ENCODE peak calls at places on chromosomes 5 and 9, in four cellular contexts. One of them, this sample, is unnamed.

GRCh38 chr9:127589955-127590370 is 22.1 kb upstream of the STXBP1 start:
- DNase-seq in WTC11: peak
- DNase-seq in K562: peak
- DNase-seq in HepG2: peak
- DNase-seq in this sample: peak

GRCh38 chr9:37339945-37340344 is 82.6 kb upstream of the GRHPR start:
- DNase-seq in HepG2: no peak
- DNase-seq in K562: no peak
- DNase-seq in WTC11: no peak
- DNase-seq in this sample: no peak

GRCh38 chr9:75612205-75612604 is 278.3 kb upstream of the PCSK5 start:
- DNase-seq in HepG2: no peak
- DNase-seq in WTC11: no peak
- DNase-seq in K562: no peak
- DNase-seq in this sample: no peak

GRCh38 chr9:21160178-21160577 is 6.3 kb downstream of the IFNA21 start:
- DNase-seq in HepG2: no peak
- DNase-seq in K562: no peak
- DNase-seq in WTC11: no peak
- DNase-seq in this sample: no peak

GRCh38 chr5:140293091-140293996 is 9.6 kb downstream of the PFDN1 start:
- DNase-seq in K562: no peak
- DNase-seq in WTC11: no peak
- DNase-seq in HepG2: peak
- DNase-seq in this sample: no peak

GRCh38 chr9:22683393-22684075 is 236.9 kb downstream of the DMRTA1 start:
- DNase-seq in K562: no peak
- DNase-seq in WTC11: no peak
- DNase-seq in HepG2: no peak
- DNase-seq in this sample: no peak

GRCh38 chr9:135758870-135759269 is 56.9 kb downstream of the KCNT1 start:
- DNase-seq in K562: no peak
- DNase-seq in WTC11: no peak
- DNase-seq in HepG2: no peak
- DNase-seq in this sample: no peak

GRCh38 chr9:76433851-76434250 is 25.1 kb upstream of the GCNT1 start:
- DNase-seq in K562: no peak
- DNase-seq in WTC11: no peak
- DNase-seq in HepG2: no peak
- DNase-seq in this sample: no peak

GRCh38 chr5:54761213-54761701 is 224.1 kb downstream of the ESM1 start:
- DNase-seq in HepG2: no peak
- DNase-seq in WTC11: no peak
- DNase-seq in K562: no peak
- DNase-seq in this sample: no peak

GRCh38 chr9:136137321-136138054 is 18.8 kb upstream of the TMEM250 start:
- DNase-seq in K562: no peak
- DNase-seq in HepG2: peak
- DNase-seq in WTC11: no peak
- DNase-seq in this sample: no peak

GRCh38 chr9:87675466-87675865 is 50.5 kb upstream of the CTSL start:
- DNase-seq in K562: no peak
- DNase-seq in HepG2: no peak
- DNase-seq in WTC11: no peak
- DNase-seq in this sample: no peak

GRCh38 chr5:76688836-76689235 is 27.1 kb upstream of the F2R start:
- DNase-seq in HepG2: no peak
- DNase-seq in WTC11: no peak
- DNase-seq in K562: no peak
- DNase-seq in this sample: no peak

GRCh38 chr9:15889555-15889954 is 336.7 kb downstream of the CCDC171 start:
- DNase-seq in K562: no peak
- DNase-seq in HepG2: no peak
- DNase-seq in WTC11: no peak
- DNase-seq in this sample: no peak
- TF ChIP-seq ELF4 in K562: no peak
- TF ChIP-seq ELF4 in HepG2: no peak
- TF ChIP-seq ELF4 in WTC11: no peak
- TF ChIP-seq ELF4 in this sample: no peak

GRCh38 chr5:16916262-16916878 is 19.7 kb downstream of the MYO10 start:
- DNase-seq in HepG2: no peak
- DNase-seq in WTC11: no peak
- DNase-seq in K562: no peak
- DNase-seq in this sample: no peak
- TF ChIP-seq ELF4 in HepG2: no peak
- TF ChIP-seq ELF4 in WTC11: no peak
- TF ChIP-seq ELF4 in K562: no peak
- TF ChIP-seq ELF4 in this sample: no peak

GRCh38 chr9:33166263-33167083 is 663 bp downstream of the B4GALT1 start:
- DNase-seq in HepG2: no peak
- DNase-seq in K562: peak
- DNase-seq in WTC11: no peak
- DNase-seq in this sample: peak
- TF ChIP-seq ELF4 in HepG2: no peak
- TF ChIP-seq ELF4 in K562: no peak
- TF ChIP-seq ELF4 in WTC11: no peak
- TF ChIP-seq ELF4 in this sample: no peak

DNA sequence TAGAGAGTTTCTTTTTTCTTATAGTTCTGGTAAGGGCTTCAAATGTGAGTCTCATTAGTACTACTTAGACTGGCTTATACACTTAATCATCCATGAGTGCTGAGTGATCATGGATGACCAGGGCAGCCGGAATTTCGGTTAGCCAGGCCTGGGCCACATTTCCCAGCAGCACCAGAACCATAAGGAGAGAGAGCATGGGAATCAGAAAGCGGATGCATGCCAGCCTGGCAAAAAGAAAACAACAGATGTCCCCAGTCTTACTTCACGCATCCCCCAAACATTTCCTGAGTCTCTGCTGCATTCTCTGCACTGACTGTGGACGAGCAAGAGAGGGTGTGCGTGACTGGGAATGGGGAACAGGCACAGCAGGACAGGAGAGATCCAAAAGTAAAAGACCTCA is 371.1 kb upstream of the ZNF608 start:
- DNase-seq in K562: no peak
- DNase-seq in HepG2: no peak
- DNase-seq in WTC11: no peak
- DNase-seq in this sample: no peak
- TF ChIP-seq ELF4 in K562: no peak
- TF ChIP-seq ELF4 in HepG2: no peak
- TF ChIP-seq ELF4 in WTC11: no peak
- TF ChIP-seq ELF4 in this sample: no peak

GRCh38 chr5:128826290-128826689 is 139.0 kb upstream of the SLC27A6 start:
- DNase-seq in WTC11: no peak
- DNase-seq in HepG2: no peak
- DNase-seq in K562: no peak
- DNase-seq in this sample: no peak

GRCh38 chr5:128825826-128826225 is 139.5 kb upstream of the SLC27A6 start:
- DNase-seq in HepG2: no peak
- DNase-seq in WTC11: no peak
- DNase-seq in K562: no peak
- DNase-seq in this sample: no peak
- TF ChIP-seq ELF4 in HepG2: no peak
- TF ChIP-seq ELF4 in WTC11: no peak
- TF ChIP-seq ELF4 in K562: no peak
- TF ChIP-seq ELF4 in this sample: no peak

GRCh38 chr9:115296831-115297565 is 179.0 kb upstream of the TNC start:
- DNase-seq in K562: no peak
- DNase-seq in WTC11: no peak
- DNase-seq in HepG2: no peak
- DNase-seq in this sample: no peak
- TF ChIP-seq ELF4 in K562: no peak
- TF ChIP-seq ELF4 in WTC11: no peak
- TF ChIP-seq ELF4 in HepG2: no peak
- TF ChIP-seq ELF4 in this sample: no peak

DNA sequence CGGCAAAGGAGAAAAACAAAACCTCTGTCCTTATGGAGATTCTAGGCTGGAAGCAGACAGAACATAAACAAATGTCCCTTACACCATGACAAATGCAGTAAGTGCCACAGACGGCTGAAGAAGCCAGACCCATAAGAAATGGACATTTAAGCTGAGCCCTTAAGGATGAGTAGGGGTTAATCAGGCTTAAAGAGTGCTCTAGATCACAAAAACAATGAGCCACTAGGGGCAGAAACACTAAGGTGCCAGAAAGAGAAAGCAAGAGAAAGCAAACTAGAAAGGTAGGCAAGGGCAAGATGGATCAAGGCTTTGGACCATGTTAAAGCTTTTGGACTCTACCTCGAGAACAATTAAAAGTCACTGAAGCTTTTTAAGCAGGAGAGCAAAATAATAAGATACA is 326.9 kb upstream of the WWC1 start:
- DNase-seq in WTC11: no peak
- DNase-seq in HepG2: no peak
- DNase-seq in K562: no peak
- DNase-seq in this sample: no peak
- TF ChIP-seq ELF4 in WTC11: no peak
- TF ChIP-seq ELF4 in HepG2: no peak
- TF ChIP-seq ELF4 in K562: no peak
- TF ChIP-seq ELF4 in this sample: no peak

GRCh38 chr5:16806691-16807433 is 129.2 kb downstream of the MYO10 start:
- DNase-seq in HepG2: no peak
- DNase-seq in WTC11: no peak
- DNase-seq in K562: no peak
- DNase-seq in this sample: no peak
- TF ChIP-seq ELF4 in HepG2: no peak
- TF ChIP-seq ELF4 in WTC11: no peak
- TF ChIP-seq ELF4 in K562: no peak
- TF ChIP-seq ELF4 in this sample: no peak

DNA sequence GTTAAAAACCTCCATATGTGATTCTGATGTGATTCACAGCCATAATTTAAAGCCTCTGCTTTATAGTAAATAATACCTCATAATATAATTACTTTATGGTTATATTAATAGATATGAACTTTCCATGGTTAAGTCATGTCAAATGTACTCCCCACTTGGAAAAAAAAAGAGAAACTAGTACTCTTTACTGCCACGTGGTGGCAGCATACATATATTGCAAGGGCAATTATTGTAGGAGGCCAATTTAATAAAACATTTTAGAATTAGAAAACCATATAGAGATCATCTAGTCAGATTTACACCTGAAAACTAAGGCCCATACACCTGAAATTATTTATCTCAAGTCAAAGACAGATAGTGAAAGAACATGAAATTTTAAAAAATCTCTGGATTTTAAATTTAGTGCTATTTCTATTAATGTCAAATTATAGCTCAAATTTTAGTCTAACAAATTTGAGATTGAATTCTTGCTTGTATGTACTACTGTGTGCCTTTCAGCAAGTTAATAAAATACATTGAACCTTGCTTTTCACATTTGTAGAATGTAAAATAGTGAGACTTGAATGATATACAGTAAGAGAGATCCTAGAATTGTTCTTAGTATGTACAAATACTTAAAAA is 603.6 kb downstream of the TLE4 start:
- DNase-seq in K562: peak
- DNase-seq in HepG2: peak
- DNase-seq in WTC11: no peak
- DNase-seq in this sample: no peak
- TF ChIP-seq ELF4 in K562: no peak
- TF ChIP-seq ELF4 in HepG2: no peak
- TF ChIP-seq ELF4 in WTC11: no peak
- TF ChIP-seq ELF4 in this sample: no peak

This sample was measured in HEK293T.